ENCODE peak calls at places on chromosomes 1 and 21, in four cellular contexts. One of them, this sample, is unnamed. For H3K4me1, the result is how much of the 10 kb centered on the place peaks cover.

GRCh38 chr1:2356401-2356800 is 35.0 kb downstream of the MORN1 start:
- DNase-seq in GM23248: no peak
- DNase-seq in endothelial cell of umbilical vein: no peak
- DNase-seq in astrocyte: no peak
- DNase-seq in this sample: no peak

GRCh38 chr1:185956881-185957280 is 222.7 kb downstream of the HMCN1 start:
- DNase-seq in GM23248: no peak
- DNase-seq in endothelial cell of umbilical vein: peak
- DNase-seq in astrocyte: peak
- DNase-seq in this sample: no peak

GRCh38 chr1:99527078-99527477 is 118.8 kb upstream of the PALMD start:
- DNase-seq in astrocyte: no peak
- DNase-seq in GM23248: peak
- DNase-seq in endothelial cell of umbilical vein: peak
- DNase-seq in this sample: peak

GRCh38 chr1:64898107-64898861 is 68.1 kb downstream of the JAK1 start:
- DNase-seq in GM23248: peak
- DNase-seq in astrocyte: peak
- DNase-seq in endothelial cell of umbilical vein: peak
- DNase-seq in this sample: peak

GRCh38 chr1:1300352-1300739 is 7.4 kb downstream of the ACAP3 start:
- DNase-seq in GM23248: no peak
- DNase-seq in astrocyte: no peak
- DNase-seq in endothelial cell of umbilical vein: no peak
- DNase-seq in this sample: no peak

GRCh38 chr1:1080122-1080753 is 6.1 kb upstream of the RNF223 start:
- DNase-seq in endothelial cell of umbilical vein: peak
- DNase-seq in astrocyte: no peak
- DNase-seq in GM23248: peak
- DNase-seq in this sample: peak

GRCh38 chr1:230368363-230368762 is 57.8 kb downstream of the PGBD5 start:
- DNase-seq in GM23248: peak
- DNase-seq in astrocyte: no peak
- DNase-seq in endothelial cell of umbilical vein: no peak
- DNase-seq in this sample: no peak

GRCh38 chr1:23864801-23865542 is 3.1 kb downstream of the FUCA1 start:
- DNase-seq in GM23248: no peak
- DNase-seq in endothelial cell of umbilical vein: no peak
- DNase-seq in astrocyte: no peak
- DNase-seq in this sample: no peak

GRCh38 chr1:171507435-171507834 is 22.1 kb downstream of the PRRC2C start:
- DNase-seq in endothelial cell of umbilical vein: no peak
- DNase-seq in astrocyte: no peak
- DNase-seq in GM23248: no peak
- DNase-seq in this sample: no peak

GRCh38 chr1:209937996-209938959 is at the start of gene SYT14:
- DNase-seq in GM23248: peak
- DNase-seq in astrocyte: peak
- DNase-seq in endothelial cell of umbilical vein: peak
- DNase-seq in this sample: peak

GRCh38 chr1:158017800-158018595 is 24.6 kb downstream of the KIRREL1 start:
- DNase-seq in GM23248: peak
- DNase-seq in endothelial cell of umbilical vein: no peak
- DNase-seq in astrocyte: peak
- DNase-seq in this sample: no peak

GRCh38 chr1:17682403-17682802 is 72.7 kb upstream of the ACTL8 start:
- DNase-seq in astrocyte: no peak
- DNase-seq in GM23248: no peak
- DNase-seq in endothelial cell of umbilical vein: no peak
- DNase-seq in this sample: no peak

GRCh38 chr1:226002667-226003501 is 3.7 kb upstream of the SDE2 start:
- DNase-seq in endothelial cell of umbilical vein: peak
- DNase-seq in astrocyte: peak
- DNase-seq in GM23248: peak
- DNase-seq in this sample: no peak

GRCh38 chr1:204294371-204294770 is 65.4 kb downstream of the PLEKHA6 start:
- DNase-seq in GM23248: peak
- DNase-seq in astrocyte: peak
- DNase-seq in endothelial cell of umbilical vein: no peak
- DNase-seq in this sample: peak

GRCh38 chr1:228416217-228416971 is at the start of gene TRIM17:
- DNase-seq in astrocyte: no peak
- DNase-seq in endothelial cell of umbilical vein: no peak
- DNase-seq in GM23248: peak
- DNase-seq in this sample: peak

GRCh38 chr1:40662864-40663263 is 2.6 kb downstream of the RIMS3 start:
- DNase-seq in GM23248: peak
- DNase-seq in astrocyte: peak
- DNase-seq in endothelial cell of umbilical vein: no peak
- DNase-seq in this sample: no peak

GRCh38 chr1:94049791-94050190 is 71.2 kb downstream of the ABCA4 start:
- DNase-seq in GM23248: no peak
- DNase-seq in astrocyte: no peak
- DNase-seq in endothelial cell of umbilical vein: no peak
- DNase-seq in this sample: no peak

GRCh38 chr21:23524685-23525084 is 2082.6 kb downstream of the MRPL39 start:
- DNase-seq in astrocyte: no peak
- DNase-seq in GM23248: no peak
- DNase-seq in endothelial cell of umbilical vein: no peak
- DNase-seq in this sample: no peak
- H3K4me1 ChIP-seq in astrocyte: under half
- H3K4me1 ChIP-seq in GM23248: under half
- H3K4me1 ChIP-seq in endothelial cell of umbilical vein: under half
- H3K4me1 ChIP-seq in this sample: under half

GRCh38 chr1:150876111-150876434 is 326 bp downstream of the ARNT start:
- DNase-seq in GM23248: peak
- DNase-seq in endothelial cell of umbilical vein: peak
- DNase-seq in astrocyte: peak
- DNase-seq in this sample: peak

GRCh38 chr1:150872572-150872971 is 3.8 kb downstream of the ARNT start:
- DNase-seq in astrocyte: no peak
- DNase-seq in GM23248: no peak
- DNase-seq in endothelial cell of umbilical vein: no peak
- DNase-seq in this sample: no peak

GRCh38 chr1:150875197-150876110 is 945 bp downstream of the ARNT start:
- DNase-seq in astrocyte: no peak
- DNase-seq in endothelial cell of umbilical vein: no peak
- DNase-seq in GM23248: peak
- DNase-seq in this sample: peak

GRCh38 chr1:150873521-150873920 is 2.9 kb downstream of the ARNT start:
- DNase-seq in endothelial cell of umbilical vein: no peak
- DNase-seq in astrocyte: no peak
- DNase-seq in GM23248: no peak
- DNase-seq in this sample: no peak

GRCh38 chr1:150874455-150875196 is 1.8 kb downstream of the ARNT start:
- DNase-seq in GM23248: peak
- DNase-seq in endothelial cell of umbilical vein: peak
- DNase-seq in astrocyte: no peak
- DNase-seq in this sample: peak
- H3K9ac ChIP-seq in GM23248: peak
- H3K9ac ChIP-seq in endothelial cell of umbilical vein: peak
- H3K9ac ChIP-seq in astrocyte: peak
- H3K9ac ChIP-seq in this sample: peak

DNA sequence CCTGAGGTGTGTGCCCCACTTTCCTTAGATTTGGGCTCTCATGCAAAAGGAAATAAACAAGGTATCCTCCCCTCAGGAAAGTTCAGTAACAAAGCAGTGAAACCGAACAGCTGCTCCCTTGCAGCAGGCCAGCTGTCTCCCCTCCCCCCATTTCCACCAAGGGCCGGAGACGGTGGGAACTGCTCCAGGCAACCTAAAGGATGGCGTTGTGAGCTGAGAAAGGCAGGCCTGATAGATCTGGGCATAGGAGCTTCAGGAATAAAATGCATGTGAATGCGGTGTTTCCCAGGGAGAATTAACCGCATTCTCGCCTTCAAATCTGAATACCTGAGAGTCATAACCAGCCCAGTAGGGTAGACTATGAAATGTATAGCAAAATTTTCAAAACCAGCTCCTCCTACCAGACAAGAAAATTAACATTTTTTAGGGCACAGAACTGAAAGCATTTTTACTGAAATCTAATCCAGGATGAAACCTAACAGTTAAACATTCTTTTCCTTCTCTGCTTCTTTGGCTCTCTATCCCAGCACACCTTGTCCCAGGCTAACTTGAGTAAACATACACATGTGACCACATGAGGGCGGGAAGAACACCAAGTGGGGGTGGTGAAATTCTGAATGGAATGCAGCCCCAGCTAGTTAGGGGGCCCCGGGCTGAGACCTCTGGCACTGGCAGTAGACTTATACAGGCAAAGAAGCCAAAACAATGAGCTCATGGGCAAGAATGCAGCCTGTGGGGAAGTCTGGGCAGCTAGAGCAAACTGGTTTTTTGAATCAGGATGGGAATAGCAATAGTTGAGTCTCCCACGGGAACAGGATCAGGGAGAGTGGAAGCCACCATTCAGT is 11.5 kb downstream of the MCL1 start:
- DNase-seq in astrocyte: peak
- DNase-seq in GM23248: peak
- DNase-seq in endothelial cell of umbilical vein: peak
- DNase-seq in this sample: peak
- H3K4me3 ChIP-seq in astrocyte: peak
- H3K4me3 ChIP-seq in GM23248: peak
- H3K4me3 ChIP-seq in endothelial cell of umbilical vein: no peak
- H3K4me3 ChIP-seq in this sample: peak

GRCh38 chr1:50369830-50370229 is 53.4 kb downstream of the DMRTA2 start:
- DNase-seq in astrocyte: no peak
- DNase-seq in endothelial cell of umbilical vein: no peak
- DNase-seq in GM23248: no peak
- DNase-seq in this sample: no peak
- H3K4me1 ChIP-seq in astrocyte: under half
- H3K4me1 ChIP-seq in endothelial cell of umbilical vein: under half
- H3K4me1 ChIP-seq in GM23248: under half
- H3K4me1 ChIP-seq in this sample: under half

GRCh38 chr1:155140630-155140953 is 261 bp upstream of the DPM3 start:
- DNase-seq in GM23248: no peak
- DNase-seq in endothelial cell of umbilical vein: no peak
- DNase-seq in astrocyte: no peak
- DNase-seq in this sample: no peak
- H3K9ac ChIP-seq in GM23248: no peak
- H3K9ac ChIP-seq in endothelial cell of umbilical vein: no peak
- H3K9ac ChIP-seq in astrocyte: peak
- H3K9ac ChIP-seq in this sample: peak

GRCh38 chr1:243399561-243400155 is 143.8 kb downstream of the SDCCAG8 start:
- DNase-seq in endothelial cell of umbilical vein: no peak
- DNase-seq in GM23248: no peak
- DNase-seq in astrocyte: no peak
- DNase-seq in this sample: no peak

GRCh38 chr1:243396876-243397275 is 141.0 kb downstream of the SDCCAG8 start:
- DNase-seq in GM23248: no peak
- DNase-seq in endothelial cell of umbilical vein: no peak
- DNase-seq in astrocyte: no peak
- DNase-seq in this sample: no peak

GRCh38 chr1:243396424-243396823 is 140.6 kb downstream of the SDCCAG8 start:
- DNase-seq in astrocyte: no peak
- DNase-seq in GM23248: no peak
- DNase-seq in endothelial cell of umbilical vein: no peak
- DNase-seq in this sample: no peak

GRCh38 chr1:243394610-243395490 is 139.0 kb downstream of the SDCCAG8 start:
- DNase-seq in astrocyte: no peak
- DNase-seq in GM23248: no peak
- DNase-seq in endothelial cell of umbilical vein: no peak
- DNase-seq in this sample: no peak

DNA sequence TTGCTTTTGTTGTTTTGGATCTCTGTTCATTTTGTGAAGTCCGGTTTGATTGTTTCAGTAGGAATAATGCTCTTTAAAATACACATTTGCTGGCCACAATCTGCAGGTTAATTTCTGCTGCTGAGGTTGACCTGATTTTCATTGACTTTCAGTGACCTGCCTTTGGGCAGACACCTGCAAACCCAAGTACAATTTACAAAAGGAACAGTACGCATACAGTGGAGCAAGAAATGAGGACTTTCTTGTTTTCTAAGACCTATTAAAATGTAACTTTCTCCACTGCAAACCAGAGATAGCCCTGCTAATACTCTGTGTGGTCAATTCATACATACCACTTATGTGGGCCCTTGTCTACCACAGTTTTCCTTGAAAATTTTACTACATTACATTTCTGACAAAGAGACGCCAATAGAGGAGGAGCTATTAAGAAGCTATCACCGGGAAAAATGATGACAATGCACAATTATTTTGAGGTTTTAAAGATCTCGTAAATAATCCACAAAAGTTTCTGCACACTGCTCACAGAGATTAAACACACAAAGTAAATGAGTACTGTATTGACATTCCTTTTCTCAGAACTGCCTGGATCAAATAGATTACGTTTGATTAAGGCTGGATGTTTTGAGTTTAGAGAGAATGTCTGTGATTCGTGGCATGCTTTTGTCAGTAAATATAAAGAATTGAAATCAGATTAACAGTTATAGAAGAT is 141.9 kb downstream of the SDCCAG8 start:
- DNase-seq in astrocyte: no peak
- DNase-seq in endothelial cell of umbilical vein: no peak
- DNase-seq in GM23248: no peak
- DNase-seq in this sample: no peak
- H3K4me3 ChIP-seq in astrocyte: no peak
- H3K4me3 ChIP-seq in endothelial cell of umbilical vein: no peak
- H3K4me3 ChIP-seq in GM23248: no peak
- H3K4me3 ChIP-seq in this sample: no peak

GRCh38 chr1:244841274-244841927 is 5.9 kb downstream of the COX20 start:
- DNase-seq in endothelial cell of umbilical vein: no peak
- DNase-seq in GM23248: no peak
- DNase-seq in astrocyte: no peak
- DNase-seq in this sample: no peak

GRCh38 chr1:244840219-244840794 is 4.8 kb downstream of the COX20 start:
- DNase-seq in astrocyte: no peak
- DNase-seq in GM23248: no peak
- DNase-seq in endothelial cell of umbilical vein: no peak
- DNase-seq in this sample: peak

GRCh38 chr1:244836598-244836997 is 1.1 kb downstream of the COX20 start:
- DNase-seq in GM23248: peak
- DNase-seq in endothelial cell of umbilical vein: no peak
- DNase-seq in astrocyte: no peak
- DNase-seq in this sample: peak

GRCh38 chr1:244837597-244838258 is 2.3 kb downstream of the COX20 start:
- DNase-seq in GM23248: no peak
- DNase-seq in astrocyte: no peak
- DNase-seq in endothelial cell of umbilical vein: no peak
- DNase-seq in this sample: no peak

GRCh38 chr1:244839656-244840055 is 4.2 kb downstream of the COX20 start:
- DNase-seq in GM23248: no peak
- DNase-seq in astrocyte: peak
- DNase-seq in endothelial cell of umbilical vein: no peak
- DNase-seq in this sample: no peak
- H3K4me1 ChIP-seq in GM23248: under half
- H3K4me1 ChIP-seq in astrocyte: under half
- H3K4me1 ChIP-seq in endothelial cell of umbilical vein: under half
- H3K4me1 ChIP-seq in this sample: under half

This sample was measured in adipocyte.